ENCODE peak calls at places on chromosomes 5 and 9, in six cellular contexts. F is DMS 273 treated with DMSO at 0.1 percent for 48 hours, Z is AG09309, O is hippocampal formation, E is foreskin fibroblast, H is Kasumi-1. N is an unnamed sample.

GRCh38 chr9:129685220-129685932 is 19.9 kb downstream of the PRRX2 start:
- DNase-seq in O (no peak), H (no peak), E (peak; percentile 69), Z (no peak), F (no peak), N (no peak)

GRCh38 chr5:71887680-71888079 is 168.6 kb downstream of the CARTPT start:
- DNase-seq in H (peak; percentile 66), Z (peak; percentile 57), E (peak; percentile 84), O (no peak), F (peak; percentile 63), N (no peak)

GRCh38 chr9:36721846-36722588 is 149.3 kb downstream of the MELK start:
- DNase-seq in H (no peak), F (no peak), E (no peak), Z (no peak), O (no peak), N (peak; percentile 25)

GRCh38 chr9:115267788-115268187 is 149.8 kb upstream of the TNC start:
- DNase-seq in H (no peak), O (no peak), E (peak; percentile 48), F (no peak), Z (no peak), N (no peak)

GRCh38 chr5:14337603-14338002 is 194.5 kb downstream of the TRIO start:
- DNase-seq in E (no peak), F (no peak), O (no peak), Z (no peak), H (no peak), N (peak; percentile 69)

GRCh38 chr5:172505403-172505759 is 51.1 kb upstream of the SH3PXD2B start:
- DNase-seq in O (no peak), Z (no peak), E (no peak), H (no peak), F (no peak), N (peak; percentile 12)

GRCh38 chr5:54551906-54552305 is 34.3 kb downstream of the SNX18 start:
- DNase-seq in O (peak; percentile 40), H (no peak), F (no peak), E (no peak), Z (no peak), N (no peak)

GRCh38 chr9:130872912-130873503 is 23.6 kb downstream of the QRFP start:
- DNase-seq in E (no peak), H (no peak), O (peak; percentile 58), F (no peak), Z (no peak), N (peak; percentile 91)

GRCh38 chr9:33932078-33932807 is 115.3 kb downstream of the UBE2R2 start:
- DNase-seq in Z (no peak), H (no peak), O (no peak), E (no peak), F (no peak), N (no peak)

GRCh38 chr5:74040065-74040551 is 414.1 kb downstream of the ARHGEF28 start:
- DNase-seq in O (no peak), Z (peak; percentile 73), E (peak; percentile 84), F (peak; percentile 96), H (no peak), N (no peak)

GRCh38 chr5:142800776-142801494 is 30.8 kb downstream of the ARHGAP26 start:
- DNase-seq in O (no peak), E (no peak), Z (no peak), H (peak; percentile 45), F (no peak), N (no peak)

GRCh38 chr9:136671646-136672430 is 9.1 kb downstream of the EGFL7 start:
- DNase-seq in H (peak; percentile 16), F (no peak), E (peak; percentile 46), Z (no peak), O (no peak), N (no peak)

GRCh38 chr5:143479394-143479793 is 75.9 kb upstream of the NR3C1 start:
- DNase-seq in O (no peak), E (no peak), H (no peak), F (no peak), Z (no peak), N (no peak)

GRCh38 chr5:40401965-40402364 is 277.8 kb upstream of the PTGER4 start:
- DNase-seq in H (peak; percentile 21), O (no peak), Z (no peak), F (no peak), E (peak; percentile 81), N (no peak)

GRCh38 chr5:36878421-36879088 is 2.0 kb downstream of the NIPBL start:
- DNase-seq in Z (no peak), F (peak; percentile 64), O (peak; percentile 7), E (peak; percentile 70), H (no peak), N (no peak)

GRCh38 chr5:116441223-116441622 is 133.4 kb downstream of the SEMA6A start:
- DNase-seq in H (no peak), Z (no peak), F (peak; percentile 11), O (no peak), E (no peak), N (no peak)

GRCh38 chr5:24606974-24607373 is 37.8 kb downstream of the CDH10 start:
- DNase-seq in E (no peak), H (no peak), O (peak; percentile 41), F (no peak), Z (no peak), N (no peak)

GRCh38 chr9:32571969-32572899 is 725 bp downstream of the NDUFB6 start:
- DNase-seq in E (peak; percentile 89), F (peak; percentile 43), O (peak; percentile 70), Z (no peak), H (peak; percentile 87), N (peak; percentile 62)

GRCh38 chr9:70105142-70105541 is 61.5 kb downstream of the MAMDC2 start:
- DNase-seq in F (no peak), O (no peak), E (no peak), Z (no peak), H (no peak), N (no peak)

GRCh38 chr5:42595597-42595996 is 161.0 kb upstream of the CCDC152 start:
- DNase-seq in O (no peak), Z (no peak), E (no peak), F (no peak), H (no peak), N (no peak)

GRCh38 chr5:12522116-12522515 is 617.9 kb upstream of the CTNND2 start:
- DNase-seq in H (no peak), F (no peak), O (no peak), Z (no peak), E (no peak), N (no peak)

GRCh38 chr5:109645591-109646236 is 44.0 kb upstream of the MAN2A1 start:
- DNase-seq in F (peak; percentile 97), E (no peak), H (no peak), Z (no peak), O (peak; percentile 72), N (no peak)

GRCh38 chr5:172322028-172322965 is 38.7 kb upstream of the UBTD2 start:
- DNase-seq in H (no peak), E (no peak), O (no peak), Z (no peak), F (no peak), N (no peak)

GRCh38 chr9:121299467-121300282 is 31.7 kb downstream of the GSN start:
- DNase-seq in F (no peak), E (peak; percentile 75), H (peak; percentile 42), Z (no peak), O (no peak), N (peak; percentile 83)

GRCh38 chr5:118768607-118769175 is 219.7 kb downstream of the DTWD2 start:
- DNase-seq in O (no peak), F (no peak), E (no peak), H (no peak), Z (no peak), N (no peak)

GRCh38 chr9:34576943-34577634 is 12.4 kb downstream of the CNTFR start:
- DNase-seq in Z (no peak), H (no peak), E (no peak), O (no peak), F (no peak), N (no peak)